ENCODE peak calls at places on chromosomes 16 and 17, in seven cellular contexts. X is pulmonary artery endothelial cell; P is stimulated activated CD8-positive, alpha-beta memory T cell treated with anti-CD3 and anti-CD28 coated beads, Interleukin-7, amount 100 ng/mL, for 1 hour; A is NCI-H774; R is HEK293T; J is posterior vena cava; M is adrenal gland. V is an unnamed sample.

GRCh38 chr17:68497885-68498319 is 14.3 kb upstream of the PRKAR1A start:
- DNase-seq in P (no peak), X (no peak), A (no peak), J (no peak), R (no peak), M (no peak), V (no peak)

GRCh38 chr17:79053251-79053925 is 21.2 kb upstream of the ENGASE start:
- DNase-seq in R (no peak), J (peak; percentile 45), M (no peak), P (no peak), X (peak; percentile 15), A (no peak), V (no peak)

GRCh38 chr17:5780476-5780875 is 196.2 kb upstream of the NLRP1 start:
- DNase-seq in R (no peak), M (no peak), P (no peak), A (no peak), J (no peak), X (peak; percentile 27), V (no peak)

GRCh38 chr16:9322735-9323134 is 231.3 kb downstream of the HAPSTR1 start:
- DNase-seq in X (no peak), R (no peak), J (no peak), M (no peak), A (no peak), P (no peak), V (no peak)

GRCh38 chr16:68444058-68444657 is 4.2 kb downstream of the SMPD3 start:
- DNase-seq in R (peak; percentile 55), J (no peak), P (no peak), A (no peak), X (no peak), M (peak; percentile 44), V (peak; percentile 45)

GRCh38 chr17:36209575-36209974 is 1.3 kb upstream of the CCL4L2 start:
- DNase-seq in P (no peak), R (no peak), J (no peak), X (no peak), A (no peak), M (no peak), V (no peak)

GRCh38 chr17:50631908-50632571 is 2.6 kb upstream of the ABCC3 start:
- DNase-seq in X (no peak), J (no peak), M (no peak), A (no peak), R (no peak), P (no peak), V (no peak)

GRCh38 chr16:54285414-54286066 is 1.0 kb downstream of the IRX3 start:
- DNase-seq in X (no peak), R (peak; percentile 20), M (peak; percentile 15), J (no peak), A (peak; percentile 36), P (no peak), V (peak; percentile 23)

GRCh38 chr16:3458852-3459361 is 15.4 kb downstream of the NAA60 start:
- DNase-seq in J (no peak), X (no peak), A (no peak), M (no peak), R (no peak), P (no peak), V (no peak)

GRCh38 chr16:677306-678190 is 2.1 kb downstream of the RHBDL1 start:
- DNase-seq in R (no peak), X (no peak), M (no peak), A (no peak), J (no peak), P (no peak), V (no peak)

GRCh38 chr16:90057738-90058173 is 19.4 kb downstream of the PRDM7 start:
- DNase-seq in M (no peak), A (no peak), J (no peak), X (no peak), R (no peak), P (no peak), V (no peak)

GRCh38 chr17:55710410-55710809 is 12.3 kb downstream of the TMEM100 start:
- DNase-seq in R (no peak), X (no peak), A (peak; percentile 35), P (no peak), J (no peak), M (no peak), V (no peak)

GRCh38 chr17:16374129-16374528 is 6.8 kb upstream of the UBB start:
- DNase-seq in A (no peak), X (no peak), P (no peak), J (no peak), R (no peak), M (no peak), V (no peak)

GRCh38 chr16:9055661-9056060 is 35.8 kb upstream of the HAPSTR1 start:
- DNase-seq in M (no peak), A (no peak), R (no peak), P (no peak), X (no peak), J (no peak), V (no peak)

GRCh38 chr17:10127819-10128375 is 70.5 kb downstream of the GAS7 start:
- DNase-seq in P (no peak), M (peak; percentile 35), A (no peak), X (no peak), J (peak; percentile 97), R (no peak), V (no peak)